ENCODE peak calls at places on chromosomes 5 and 9, in five cellular contexts. B, Y, V, Z and W are unnamed samples.

GRCh38 chr5:78618303-78618702 is 30.3 kb downstream of the LHFPL2 start:
- DNase-seq in B (no peak), Y (no peak), Z (no peak), V (no peak), W (no peak)

GRCh38 chr9:126521976-126522590 is 91.6 kb upstream of the LMX1B start:
- DNase-seq in V (no peak), Z (no peak), Y (no peak), B (no peak), W (no peak)

GRCh38 chr9:110116543-110116885 is 91.4 kb downstream of the C9orf152 start:
- DNase-seq in Y (no peak), Z (peak), V (peak), B (no peak), W (no peak)

GRCh38 chr5:38816083-38817030 is 29.5 kb upstream of the OSMR start:
- DNase-seq in B (no peak), Y (no peak), Z (no peak), V (no peak), W (no peak)

GRCh38 chr5:33611882-33612281 is 171.1 kb downstream of the TARS1 start:
- DNase-seq in B (no peak), Y (no peak), Z (no peak), V (no peak), W (no peak)

GRCh38 chr9:7053903-7054302 is 296.1 kb downstream of the KDM4C start:
- DNase-seq in V (no peak), B (no peak), Y (no peak), Z (no peak), W (no peak)

GRCh38 chr5:132831095-132831860 is 831 bp upstream of the SHROOM1 start:
- DNase-seq in Y (no peak), Z (no peak), V (no peak), B (no peak), W (no peak)

GRCh38 chr9:34929506-34930102 is 28.5 kb upstream of the PHF24 start:
- DNase-seq in B (peak), Y (peak), Z (no peak), V (peak), W (peak)

GRCh38 chr5:10151656-10152055 is 98.0 kb downstream of the ATPSCKMT start:
- DNase-seq in Z (no peak), Y (no peak), B (no peak), V (no peak), W (no peak)
- H2BK12ac ChIP-seq in Z (no peak), Y (no peak), B (no peak), V (no peak), W (no peak)

GRCh38 chr9:26112724-26113123 is 434.5 kb upstream of the TUSC1 start:
- DNase-seq in V (no peak), Y (no peak), B (no peak), Z (no peak), W (no peak)
- H2BK12ac ChIP-seq in V (no peak), Y (no peak), B (no peak), Z (no peak), W (no peak)

DNA sequence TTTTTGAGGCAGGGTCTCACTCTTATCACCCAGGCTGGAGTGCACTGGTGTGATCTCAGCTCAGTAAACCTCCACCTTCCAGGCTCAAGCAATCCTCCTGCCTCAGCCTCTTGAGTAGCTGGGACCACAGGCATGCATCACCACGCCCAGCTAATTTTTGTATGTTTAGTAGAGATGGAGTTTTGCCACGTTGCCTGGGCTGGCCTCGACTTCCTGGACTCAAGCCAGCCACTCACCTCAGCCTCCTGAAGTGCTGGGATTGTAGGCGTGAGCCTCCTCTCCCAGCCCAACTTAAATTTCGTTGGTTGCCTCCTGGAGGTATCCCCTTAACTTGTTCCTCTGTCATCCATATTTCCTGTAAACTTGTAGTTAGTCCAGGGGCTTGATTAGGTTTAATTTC is 47.2 kb downstream of the RAB24 start:
- DNase-seq in B (no peak), V (no peak), Z (peak), Y (no peak), W (no peak)
- H2BK12ac ChIP-seq in B (no peak), V (no peak), Z (no peak), Y (no peak), W (no peak)

GRCh38 chr9:8332871-8333270 is 533.3 kb upstream of the DMAC1 start:
- DNase-seq in B (no peak), Y (no peak), Z (no peak), V (peak), W (no peak)
- H2BK12ac ChIP-seq in B (no peak), Y (no peak), Z (no peak), V (no peak), W (no peak)

DNA sequence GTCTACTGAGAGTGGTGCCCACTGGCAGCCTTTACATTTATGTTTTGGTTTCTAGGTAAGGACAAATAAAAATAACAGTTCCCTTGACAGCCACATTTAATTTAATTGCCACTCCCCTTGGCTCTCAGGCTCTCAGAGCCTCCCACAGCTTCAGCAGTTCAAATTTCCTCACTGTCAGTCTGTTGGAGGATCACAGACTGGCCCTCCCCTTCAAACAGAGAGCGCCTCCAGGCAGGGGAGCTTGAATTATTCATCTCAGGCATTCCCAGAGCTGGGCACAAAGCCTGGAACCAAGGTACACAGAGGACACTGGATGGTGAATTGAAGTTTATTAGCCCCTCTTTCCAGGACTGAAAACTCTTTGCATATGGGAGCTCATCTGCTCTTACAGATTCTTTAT is 407.7 kb downstream of the SPOCK1 start:
- DNase-seq in B (no peak), Z (no peak), Y (peak), V (no peak), W (no peak)
- H2BK12ac ChIP-seq in B (no peak), Z (no peak), Y (no peak), V (no peak), W (no peak)

GRCh38 chr5:167732499-167732898 is 558.9 kb upstream of the WWC1 start:
- DNase-seq in B (no peak), V (no peak), Z (no peak), Y (no peak), W (no peak)
- H2BK12ac ChIP-seq in B (no peak), V (no peak), Z (no peak), Y (no peak), W (no peak)

GRCh38 chr5:86411596-86411995 is 206.1 kb upstream of the COX7C start:
- DNase-seq in Y (no peak), Z (no peak), V (no peak), B (no peak), W (no peak)
- H2BK12ac ChIP-seq in Y (no peak), Z (no peak), V (no peak), B (no peak), W (no peak)

GRCh38 chr5:165616550-165617430 is 2111.4 kb downstream of the MAT2B start:
- DNase-seq in Z (no peak), Y (peak), V (peak), B (no peak), W (no peak)
- H2BK12ac ChIP-seq in Z (no peak), Y (no peak), V (no peak), B (no peak), W (no peak)